ENCODE peak calls at places on chromosomes 12 and 14, in four cellular contexts. One of them, this sample, is unnamed.

GRCh38 chr14:74555476-74556050 is 56.5 kb downstream of the LTBP2 start:
- DNase-seq in A549: no peak
- DNase-seq in H1: no peak
- DNase-seq in K562: no peak
- DNase-seq in this sample: no peak

GRCh38 chr14:81430284-81430683 is 30.2 kb upstream of the STON2 start:
- DNase-seq in A549: no peak
- DNase-seq in H1: no peak
- DNase-seq in K562: no peak
- DNase-seq in this sample: no peak

GRCh38 chr12:99059824-99060526 is 414.9 kb downstream of the APAF1 start:
- DNase-seq in A549: no peak
- DNase-seq in H1: no peak
- DNase-seq in K562: no peak
- DNase-seq in this sample: no peak

GRCh38 chr12:6618483-6618882 is 11.3 kb upstream of the CHD4 start:
- DNase-seq in A549: no peak
- DNase-seq in H1: no peak
- DNase-seq in K562: no peak
- DNase-seq in this sample: no peak

GRCh38 chr12:56237552-56237951 is 7.7 kb downstream of the SLC39A5 start:
- DNase-seq in A549: no peak
- DNase-seq in H1: no peak
- DNase-seq in K562: no peak
- DNase-seq in this sample: no peak

GRCh38 chr12:30417697-30418231 is 277.9 kb downstream of the IPO8 start:
- DNase-seq in A549: no peak
- DNase-seq in H1: no peak
- DNase-seq in K562: no peak
- DNase-seq in this sample: no peak

GRCh38 chr12:29208060-29208459 is 59.0 kb downstream of the FAR2 start:
- DNase-seq in A549: no peak
- DNase-seq in H1: no peak
- DNase-seq in K562: no peak
- DNase-seq in this sample: no peak

GRCh38 chr14:74573421-74574091 is 38.5 kb downstream of the LTBP2 start:
- DNase-seq in A549: no peak
- DNase-seq in H1: no peak
- DNase-seq in K562: no peak
- DNase-seq in this sample: no peak

GRCh38 chr14:81169711-81170103 is 51.1 kb downstream of the GTF2A1 start:
- DNase-seq in A549: no peak
- DNase-seq in H1: no peak
- DNase-seq in K562: no peak
- DNase-seq in this sample: peak; percentile 80

GRCh38 chr12:12630850-12631249 is 19.2 kb downstream of the CREBL2 start:
- DNase-seq in A549: no peak
- DNase-seq in H1: no peak
- DNase-seq in K562: no peak
- DNase-seq in this sample: no peak

GRCh38 chr14:25237845-25238244 is 187.9 kb upstream of the STXBP6 start:
- DNase-seq in A549: peak; percentile 22
- DNase-seq in H1: peak; percentile 7
- DNase-seq in K562: no peak
- DNase-seq in this sample: no peak

GRCh38 chr14:105167303-105168092 is 1.1 kb downstream of the JAG2 start:
- DNase-seq in A549: no peak
- DNase-seq in H1: no peak
- DNase-seq in K562: peak; percentile 74
- DNase-seq in this sample: peak; percentile 88

GRCh38 chr14:89293349-89293916 is 123.6 kb downstream of the FOXN3 start:
- DNase-seq in A549: no peak
- DNase-seq in H1: peak; percentile 51
- DNase-seq in K562: no peak
- DNase-seq in this sample: no peak

GRCh38 chr14:77574446-77575125 is 41.9 kb downstream of the SPTLC2 start:
- DNase-seq in A549: no peak
- DNase-seq in H1: no peak
- DNase-seq in K562: no peak
- DNase-seq in this sample: no peak

GRCh38 chr12:88057994-88058718 is 29.0 kb upstream of the C12orf50 start:
- DNase-seq in A549: no peak
- DNase-seq in H1: no peak
- DNase-seq in K562: no peak
- DNase-seq in this sample: no peak

GRCh38 chr12:43090981-43091380 is 461.0 kb downstream of the ADAMTS20 start:
- DNase-seq in A549: no peak
- DNase-seq in H1: no peak
- DNase-seq in K562: no peak
- DNase-seq in this sample: no peak

GRCh38 chr14:90536511-90537191 is 139.8 kb downstream of the CALM1 start:
- DNase-seq in A549: no peak
- DNase-seq in H1: no peak
- DNase-seq in K562: no peak
- DNase-seq in this sample: no peak

GRCh38 chr12:126469211-126469610 is 1404.0 kb downstream of the AACS start:
- DNase-seq in A549: no peak
- DNase-seq in H1: no peak
- DNase-seq in K562: no peak
- DNase-seq in this sample: no peak

GRCh38 chr14:64074961-64075619 is 219.1 kb downstream of the ESR2 start:
- DNase-seq in A549: peak; percentile 4
- DNase-seq in H1: no peak
- DNase-seq in K562: no peak
- DNase-seq in this sample: no peak

GRCh38 chr12:119601877-119602536 is 8.4 kb downstream of the TMEM233 start:
- DNase-seq in A549: no peak
- DNase-seq in H1: no peak
- DNase-seq in K562: no peak
- DNase-seq in this sample: no peak

GRCh38 chr12:59657266-59657665 is 61.4 kb downstream of the SLC16A7 start:
- DNase-seq in A549: no peak
- DNase-seq in H1: no peak
- DNase-seq in K562: no peak
- DNase-seq in this sample: no peak

GRCh38 chr12:93790472-93791152 is 113.4 kb downstream of the CRADD start:
- DNase-seq in A549: peak; percentile 60
- DNase-seq in H1: no peak
- DNase-seq in K562: peak; percentile 40
- DNase-seq in this sample: no peak

GRCh38 chr12:121805171-121805687 is 1.4 kb downstream of the SETD1B start:
- DNase-seq in A549: peak; percentile 70
- DNase-seq in H1: no peak
- DNase-seq in K562: no peak
- DNase-seq in this sample: no peak

GRCh38 chr12:128259556-128260070 is 7.4 kb upstream of the TMEM132C start:
- DNase-seq in A549: peak; percentile 14
- DNase-seq in H1: no peak
- DNase-seq in K562: peak; percentile 49
- DNase-seq in this sample: no peak

GRCh38 chr12:131910302-131911110 is 16.1 kb downstream of the ULK1 start:
- DNase-seq in A549: no peak
- DNase-seq in H1: no peak
- DNase-seq in K562: no peak
- DNase-seq in this sample: peak; percentile 73

GRCh38 chr14:91889477-91890211 is 22.3 kb upstream of the TC2N start:
- DNase-seq in A549: no peak
- DNase-seq in H1: no peak
- DNase-seq in K562: no peak
- DNase-seq in this sample: no peak

GRCh38 chr14:102949801-102950451 is 27.5 kb downstream of the AMN start:
- DNase-seq in A549: no peak
- DNase-seq in H1: no peak
- DNase-seq in K562: no peak
- DNase-seq in this sample: no peak

GRCh38 chr14:91229743-91230200 is 14.7 kb downstream of the GPR68 start:
- DNase-seq in A549: no peak
- DNase-seq in H1: no peak
- DNase-seq in K562: no peak
- DNase-seq in this sample: no peak

GRCh38 chr14:94009767-94010166 is 12.7 kb downstream of the CCDC197 start:
- DNase-seq in A549: no peak
- DNase-seq in H1: no peak
- DNase-seq in K562: no peak
- DNase-seq in this sample: no peak

GRCh38 chr12:48765753-48766162 is 23.1 kb downstream of the ADCY6 start:
- DNase-seq in A549: no peak
- DNase-seq in H1: no peak
- DNase-seq in K562: no peak
- DNase-seq in this sample: no peak

GRCh38 chr12:5964913-5965900 is 20.1 kb upstream of the ANO2 start:
- DNase-seq in A549: no peak
- DNase-seq in H1: no peak
- DNase-seq in K562: no peak
- DNase-seq in this sample: no peak

GRCh38 chr12:67222302-67222701 is 46.9 kb upstream of the CAND1 start:
- DNase-seq in A549: peak; percentile 38
- DNase-seq in H1: no peak
- DNase-seq in K562: no peak
- DNase-seq in this sample: no peak

GRCh38 chr12:4417471-4417870 is 28.1 kb downstream of the FGF6 start:
- DNase-seq in A549: no peak
- DNase-seq in H1: no peak
- DNase-seq in K562: no peak
- DNase-seq in this sample: peak; percentile 19

GRCh38 chr14:21071225-21072041 is 1.3 kb downstream of the ARHGEF40 start:
- DNase-seq in A549: peak; percentile 58
- DNase-seq in H1: no peak
- DNase-seq in K562: peak; percentile 64
- DNase-seq in this sample: peak; percentile 91

GRCh38 chr14:102901633-102902032 is 20.8 kb upstream of the AMN start:
- DNase-seq in A549: no peak
- DNase-seq in H1: no peak
- DNase-seq in K562: no peak
- DNase-seq in this sample: no peak

GRCh38 chr14:34005901-34006300 is 55.0 kb upstream of the EGLN3 start:
- DNase-seq in A549: no peak
- DNase-seq in H1: no peak
- DNase-seq in K562: no peak
- DNase-seq in this sample: no peak

GRCh38 chr12:1651946-1652345 is 22.9 kb downstream of the WNT5B start:
- DNase-seq in A549: no peak
- DNase-seq in H1: no peak
- DNase-seq in K562: no peak
- DNase-seq in this sample: no peak

GRCh38 chr12:11978985-11979384 is 91.8 kb upstream of the BCL2L14 start:
- DNase-seq in A549: no peak
- DNase-seq in H1: no peak
- DNase-seq in K562: no peak
- DNase-seq in this sample: no peak

GRCh38 chr12:50088577-50089335 is 3.6 kb downstream of the SMARCD1 start:
- DNase-seq in A549: peak; percentile 80
- DNase-seq in H1: no peak
- DNase-seq in K562: peak; percentile 61
- DNase-seq in this sample: peak; percentile 55
- H3K27ac ChIP-seq in A549: no peak overlapping the region
- H3K27ac ChIP-seq in H1: no peak overlapping the region
- H3K27ac ChIP-seq in K562: no peak overlapping the region
- H3K27ac ChIP-seq in this sample: no peak overlapping the region

DNA sequence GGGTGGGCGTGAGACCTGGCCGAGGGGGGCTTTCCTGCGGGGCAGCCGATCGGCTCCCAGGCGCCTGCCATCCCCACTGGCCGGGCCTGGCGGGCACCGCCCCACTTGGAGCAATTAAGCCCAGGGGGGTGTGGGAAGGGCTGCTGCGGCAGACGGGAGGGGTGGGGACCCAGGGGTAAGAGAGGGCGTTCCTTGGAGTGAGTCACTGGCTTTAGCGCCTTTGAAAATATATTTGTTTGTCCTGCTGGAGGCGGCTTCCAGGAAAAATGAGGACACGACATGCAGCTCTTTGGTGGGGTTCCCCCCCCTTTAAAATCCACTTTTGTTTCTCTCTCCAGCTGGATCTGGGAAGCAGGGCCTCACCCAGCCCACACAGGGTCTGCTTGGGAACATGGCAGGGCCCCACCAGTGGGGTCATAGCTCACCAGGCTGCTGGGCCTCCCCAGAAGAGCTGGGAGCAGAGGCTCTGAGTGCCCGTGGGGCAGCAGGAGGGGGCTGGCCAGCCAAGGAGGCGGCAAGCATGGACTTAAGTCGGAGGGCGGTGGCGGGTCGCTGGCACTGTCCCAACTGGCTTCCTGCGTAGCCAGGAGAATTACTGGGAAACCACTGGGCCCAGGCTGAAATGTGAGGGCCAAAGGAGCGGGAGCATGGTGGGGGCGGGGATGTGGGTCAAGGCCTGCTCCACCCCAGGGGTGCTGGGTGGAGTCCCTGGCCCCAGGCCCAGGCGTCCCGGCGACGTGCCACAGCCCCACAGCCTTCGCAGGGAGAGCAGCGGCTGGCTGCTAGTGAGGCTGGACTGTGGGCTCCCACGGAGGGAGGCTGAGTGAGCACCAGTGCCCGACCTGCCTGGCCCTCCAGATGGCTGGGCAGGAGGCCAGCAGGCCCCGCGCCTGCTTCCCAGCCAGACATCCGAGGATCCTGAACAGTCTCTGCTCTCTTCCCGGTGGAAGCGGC is 128.0 kb downstream of the RFLNA start:
- DNase-seq in A549: peak; percentile 98
- DNase-seq in H1: no peak
- DNase-seq in K562: peak; percentile 96
- DNase-seq in this sample: peak; percentile 89
- H3K4me1 ChIP-seq in A549: peaks cover 34% of the 10 kb centered on the region
- H3K4me1 ChIP-seq in H1: peaks cover 2% of the 10 kb centered on the region
- H3K4me1 ChIP-seq in K562: peaks cover 19% of the 10 kb centered on the region
- H3K4me1 ChIP-seq in this sample: peaks cover 55% of the 10 kb centered on the region

DNA sequence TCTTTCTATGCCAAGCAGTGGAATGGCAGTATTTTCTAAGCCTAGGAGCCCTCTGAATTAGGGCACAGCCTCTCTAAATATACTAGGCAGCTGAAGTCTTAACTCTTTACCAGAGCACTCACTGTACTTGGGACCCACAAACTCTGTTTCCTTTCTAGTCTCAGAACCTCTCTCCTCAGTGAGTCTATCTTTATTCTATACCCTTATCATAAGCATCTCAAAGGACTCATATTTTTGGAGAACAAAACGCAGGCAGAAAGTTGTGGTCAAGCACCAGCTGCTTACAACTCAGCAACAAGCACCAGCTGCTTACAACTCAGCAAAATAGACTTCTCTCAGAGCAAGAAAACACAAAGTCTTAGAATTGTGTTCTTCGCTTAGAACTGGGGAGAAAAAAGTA is 988 bp downstream of the CCDC196 start:
- DNase-seq in A549: no peak
- DNase-seq in H1: no peak
- DNase-seq in K562: no peak
- DNase-seq in this sample: no peak
- TF ChIP-seq EP300 in A549: no peak
- TF ChIP-seq EP300 in H1: no peak
- TF ChIP-seq EP300 in K562: no peak
- TF ChIP-seq EP300 in this sample: no peak

GRCh38 chr12:117986705-117987469 is 18.1 kb upstream of the KSR2 start:
- DNase-seq in A549: peak; percentile 81
- DNase-seq in H1: no peak
- DNase-seq in K562: no peak
- DNase-seq in this sample: no peak
- H3K27ac ChIP-seq in A549: peak overlapping the region; percentile 49
- H3K27ac ChIP-seq in H1: no peak overlapping the region
- H3K27ac ChIP-seq in K562: no peak overlapping the region
- H3K27ac ChIP-seq in this sample: no peak overlapping the region

GRCh38 chr14:95886366-95886765 is 9.7 kb downstream of the TUNAR start:
- DNase-seq in A549: no peak
- DNase-seq in H1: no peak
- DNase-seq in K562: no peak
- DNase-seq in this sample: no peak
- H3K4me1 ChIP-seq in A549: peaks cover 2% of the 10 kb centered on the region
- H3K4me1 ChIP-seq in H1: peaks cover 2% of the 10 kb centered on the region
- H3K4me1 ChIP-seq in K562: no peaks in the 10 kb centered on the region
- H3K4me1 ChIP-seq in this sample: no peaks in the 10 kb centered on the region